ENCODE peak calls at places on chromosomes 3 and 15, in eight cellular contexts. L, P, I, V, A, J, N and G are unnamed samples.

GRCh38 chr3:115996420-115997108 is 373.3 kb downstream of the GAP43 start:
- DNase-seq in L (no peak), P (no peak), I (no peak), V (no peak), A (peak; percentile 75), J (no peak), N (no peak), G (no peak)

GRCh38 chr3:42853739-42854302 is 21.9 kb downstream of the CYP8B1 start:
- DNase-seq in L (no peak), P (no peak), I (no peak), V (no peak), A (no peak), J (peak; percentile 50), N (no peak), G (no peak)

GRCh38 chr3:31300802-31301443 is 231.8 kb upstream of the STT3B start:
- DNase-seq in L (no peak), P (no peak), I (no peak), V (no peak), A (no peak), J (no peak), N (peak; percentile 3), G (no peak)

GRCh38 chr15:65653781-65654521 is 32.2 kb downstream of the SLC24A1 start:
- DNase-seq in L (no peak), P (peak; percentile 43), I (no peak), V (peak; percentile 37), A (no peak), J (no peak), N (peak; percentile 74), G (no peak)

GRCh38 chr3:94234177-94234788 is 171.4 kb downstream of the NSUN3 start:
- DNase-seq in L (no peak), P (peak; percentile 62), I (peak; percentile 49), V (peak; percentile 54), A (peak; percentile 63), J (no peak), N (peak; percentile 53), G (no peak)

GRCh38 chr3:64491843-64492242 is 196.0 kb downstream of the ADAMTS9 start:
- DNase-seq in L (no peak), P (no peak), I (no peak), V (no peak), A (no peak), J (no peak), N (no peak), G (no peak)

GRCh38 chr3:191334359-191334893 is 4.1 kb upstream of the UTS2B start:
- DNase-seq in L (no peak), P (no peak), I (no peak), V (no peak), A (no peak), J (no peak), N (no peak), G (no peak)

GRCh38 chr15:49622561-49622960 is 1.7 kb downstream of the DTWD1 start:
- DNase-seq in L (no peak), P (peak; percentile 25), I (peak; percentile 45), V (peak; percentile 48), A (peak; percentile 17), J (no peak), N (peak; percentile 56), G (no peak)

GRCh38 chr15:29822100-29822684 is at the start of gene TJP1:
- DNase-seq in L (no peak), P (peak; percentile 82), I (peak; percentile 94), V (peak; percentile 69), A (peak; percentile 83), J (peak; percentile 76), N (peak; percentile 58), G (no peak)

GRCh38 chr3:123751478-123751877 is 132.7 kb downstream of the MYLK start:
- DNase-seq in L (no peak), P (peak; percentile 70), I (no peak), V (peak; percentile 91), A (no peak), J (no peak), N (no peak), G (no peak)

GRCh38 chr15:59160880-59161593 is 45.6 kb upstream of the LDHAL6B start:
- DNase-seq in L (peak; percentile 27), P (peak; percentile 43), I (peak; percentile 61), V (no peak), A (no peak), J (peak; percentile 89), N (no peak), G (peak; percentile 59)

GRCh38 chr3:22249658-22250057 is 498.6 kb upstream of the ZNF385D start:
- DNase-seq in L (no peak), P (no peak), I (no peak), V (no peak), A (no peak), J (no peak), N (no peak), G (no peak)

GRCh38 chr3:122577409-122578028 is at the start of gene PARP15:
- DNase-seq in L (peak; percentile 52), P (peak; percentile 14), I (peak; percentile 32), V (no peak), A (no peak), J (no peak), N (no peak), G (peak; percentile 27)

GRCh38 chr3:130276203-130276803 is 69.2 kb upstream of the COL6A5 start:
- DNase-seq in L (no peak), P (peak; percentile 62), I (peak; percentile 65), V (peak; percentile 51), A (peak; percentile 60), J (peak; percentile 4), N (peak; percentile 69), G (peak; percentile 41)

GRCh38 chr3:8885806-8886205 is 77.5 kb downstream of the RAD18 start:
- DNase-seq in L (no peak), P (no peak), I (no peak), V (no peak), A (no peak), J (no peak), N (no peak), G (no peak)

GRCh38 chr3:14452676-14453367 is 50.4 kb downstream of the SLC6A6 start:
- DNase-seq in L (no peak), P (peak; percentile 91), I (no peak), V (peak; percentile 99), A (peak; percentile 100), J (peak; percentile 80), N (peak; percentile 98), G (no peak)

GRCh38 chr3:15796771-15797599 is 794 bp downstream of the ANKRD28 start:
- DNase-seq in L (no peak), P (peak; percentile 88), I (peak; percentile 60), V (peak; percentile 76), A (peak; percentile 85), J (no peak), N (peak; percentile 89), G (peak; percentile 49)

GRCh38 chr15:78396976-78397375 is 41.0 kb upstream of the IREB2 start:
- DNase-seq in L (no peak), P (no peak), I (no peak), V (peak; percentile 81), A (no peak), J (no peak), N (peak; percentile 37), G (peak; percentile 65)

GRCh38 chr3:69031635-69032034 is 18.2 kb upstream of the EOGT start:
- DNase-seq in L (no peak), P (peak; percentile 11), I (no peak), V (no peak), A (peak; percentile 24), J (no peak), N (no peak), G (no peak)

GRCh38 chr3:125102470-125102869 is 46.7 kb upstream of the HEG1 start:
- DNase-seq in L (no peak), P (no peak), I (no peak), V (no peak), A (no peak), J (no peak), N (no peak), G (no peak)

GRCh38 chr3:39255503-39256325 is 24.1 kb downstream of the CX3CR1 start:
- DNase-seq in L (no peak), P (no peak), I (no peak), V (no peak), A (no peak), J (no peak), N (no peak), G (no peak)

GRCh38 chr15:60228096-60228495 is 169.7 kb downstream of the ANXA2 start:
- DNase-seq in L (no peak), P (no peak), I (no peak), V (no peak), A (no peak), J (no peak), N (no peak), G (no peak)

GRCh38 chr3:47010050-47010712 is 30.7 kb downstream of the NBEAL2 start:
- DNase-seq in L (no peak), P (no peak), I (no peak), V (no peak), A (no peak), J (no peak), N (peak; percentile 22), G (no peak)

GRCh38 chr3:173862701-173863100 is 465.2 kb downstream of the NLGN1 start:
- DNase-seq in L (no peak), P (no peak), I (no peak), V (no peak), A (no peak), J (no peak), N (no peak), G (no peak)

GRCh38 chr3:116442331-116443021 is 2.8 kb downstream of the LSAMP start:
- DNase-seq in L (no peak), P (no peak), I (peak; percentile 7), V (no peak), A (peak; percentile 24), J (no peak), N (no peak), G (no peak)

GRCh38 chr15:49620174-49620573 is 444 bp downstream of the FAM227B start:
- DNase-seq in L (no peak), P (peak; percentile 55), I (no peak), V (peak; percentile 67), A (no peak), J (no peak), N (peak; percentile 65), G (no peak)

GRCh38 chr3:128698211-128699011 is 27.6 kb upstream of the RAB7A start:
- DNase-seq in L (peak; percentile 47), P (peak; percentile 42), I (peak; percentile 56), V (peak; percentile 35), A (peak; percentile 5), J (peak; percentile 48), N (no peak), G (peak; percentile 61)

GRCh38 chr3:57544181-57545125 is at the start of gene DNAH12:
- DNase-seq in L (no peak), P (peak; percentile 50), I (peak; percentile 95), V (no peak), A (peak; percentile 56), J (peak; percentile 71), N (peak; percentile 17), G (peak; percentile 95)

GRCh38 chr3:173584093-173584833 is 186.7 kb downstream of the NLGN1 start:
- DNase-seq in L (no peak), P (peak; percentile 73), I (peak; percentile 62), V (peak; percentile 48), A (peak; percentile 67), J (peak; percentile 38), N (peak; percentile 56), G (peak; percentile 61)

GRCh38 chr15:76342382-76343201 is 6.0 kb downstream of the ISL2 start:
- DNase-seq in L (peak; percentile 41), P (no peak), I (peak; percentile 69), V (no peak), A (no peak), J (peak; percentile 18), N (no peak), G (peak; percentile 54)

GRCh38 chr3:175212896-175213295 is 353.8 kb downstream of the NAALADL2 start:
- DNase-seq in L (no peak), P (peak; percentile 2), I (no peak), V (peak; percentile 40), A (peak; percentile 21), J (no peak), N (peak; percentile 88), G (no peak)